ENCODE peak calls at places on chromosomes 7 and 10, in four cellular contexts. One of them, this sample, is unnamed.

GRCh38 chr10:103593022-103593570 is 99.6 kb downstream of the NEURL1 start:
- DNase-seq in uterus: peak
- DNase-seq in A549: no peak
- DNase-seq in gastrocnemius medialis: no peak
- DNase-seq in this sample: no peak

GRCh38 chr10:111976557-111976956 is 207.0 kb downstream of the GPAM start:
- DNase-seq in uterus: no peak
- DNase-seq in A549: no peak
- DNase-seq in gastrocnemius medialis: no peak
- DNase-seq in this sample: no peak

GRCh38 chr7:115136796-115137443 is 215.0 kb downstream of the MDFIC start:
- DNase-seq in uterus: no peak
- DNase-seq in A549: no peak
- DNase-seq in gastrocnemius medialis: no peak
- DNase-seq in this sample: no peak

GRCh38 chr7:131511774-131512535 is 44.5 kb downstream of the PODXL start:
- DNase-seq in uterus: no peak
- DNase-seq in A549: no peak
- DNase-seq in gastrocnemius medialis: no peak
- DNase-seq in this sample: no peak

GRCh38 chr10:11300563-11300962 is 282.9 kb downstream of the CELF2 start:
- DNase-seq in uterus: no peak
- DNase-seq in A549: no peak
- DNase-seq in gastrocnemius medialis: no peak
- DNase-seq in this sample: no peak

GRCh38 chr10:79441433-79441832 is 4.0 kb downstream of the ZCCHC24 start:
- DNase-seq in uterus: no peak
- DNase-seq in A549: no peak
- DNase-seq in gastrocnemius medialis: no peak
- DNase-seq in this sample: no peak

GRCh38 chr7:79953130-79953529 is 181.5 kb upstream of the GNAI1 start:
- DNase-seq in uterus: no peak
- DNase-seq in A549: no peak
- DNase-seq in gastrocnemius medialis: no peak
- DNase-seq in this sample: no peak

GRCh38 chr7:19122018-19122588 is 4.7 kb upstream of the TWIST1 start:
- DNase-seq in uterus: no peak
- DNase-seq in A549: peak
- DNase-seq in gastrocnemius medialis: no peak
- DNase-seq in this sample: no peak

GRCh38 chr7:157739650-157740049 is 402.8 kb downstream of the DNAJB6 start:
- DNase-seq in uterus: no peak
- DNase-seq in A549: no peak
- DNase-seq in gastrocnemius medialis: no peak
- DNase-seq in this sample: no peak

GRCh38 chr7:119720541-119720940 is 552.4 kb upstream of the KCND2 start:
- DNase-seq in uterus: no peak
- DNase-seq in A549: peak
- DNase-seq in gastrocnemius medialis: no peak
- DNase-seq in this sample: no peak

GRCh38 chr7:32070406-32071360 is at the start of gene PDE1C:
- DNase-seq in uterus: peak
- DNase-seq in A549: peak
- DNase-seq in gastrocnemius medialis: no peak
- DNase-seq in this sample: no peak

GRCh38 chr10:86256690-86257315 is 109.8 kb downstream of the GRID1 start:
- DNase-seq in uterus: no peak
- DNase-seq in A549: no peak
- DNase-seq in gastrocnemius medialis: no peak
- DNase-seq in this sample: no peak

GRCh38 chr7:76359111-76359986 is 558 bp upstream of the YWHAG start:
- DNase-seq in uterus: peak
- DNase-seq in A549: peak
- DNase-seq in gastrocnemius medialis: peak
- DNase-seq in this sample: peak
- TF ChIP-seq POLR2A in uterus: peak
- TF ChIP-seq POLR2A in A549: peak
- TF ChIP-seq POLR2A in gastrocnemius medialis: no peak
- TF ChIP-seq POLR2A in this sample: no peak

DNA sequence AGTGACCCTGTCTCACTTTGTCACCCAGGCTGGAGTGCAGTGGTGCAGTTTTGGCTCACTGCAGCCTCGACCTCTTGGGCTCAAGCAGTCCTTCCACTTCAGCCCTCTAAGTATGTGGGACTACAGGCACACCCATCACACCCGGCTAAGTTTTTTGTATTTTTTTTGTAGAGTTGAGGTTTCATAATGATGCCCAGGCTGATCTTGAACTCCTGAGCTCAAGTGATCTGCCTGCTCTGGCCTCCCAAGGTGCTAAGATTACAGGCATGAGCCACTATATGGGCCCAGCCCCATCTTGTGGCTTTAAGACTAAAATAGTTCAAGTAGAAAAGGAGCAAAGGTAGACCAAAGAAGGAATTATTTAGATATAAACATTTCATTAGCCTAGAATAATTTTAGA is 65.5 kb downstream of the MLLT10 start:
- DNase-seq in uterus: no peak
- DNase-seq in A549: no peak
- DNase-seq in gastrocnemius medialis: no peak
- DNase-seq in this sample: no peak
- TF ChIP-seq CTCF in uterus: no peak
- TF ChIP-seq CTCF in A549: no peak
- TF ChIP-seq CTCF in gastrocnemius medialis: no peak
- TF ChIP-seq CTCF in this sample: no peak

GRCh38 chr7:24366901-24367300 is 82.9 kb downstream of the NPY start:
- DNase-seq in uterus: no peak
- DNase-seq in A549: no peak
- DNase-seq in gastrocnemius medialis: no peak
- DNase-seq in this sample: no peak

GRCh38 chr7:24370541-24370940 is 86.6 kb downstream of the NPY start:
- DNase-seq in uterus: no peak
- DNase-seq in A549: no peak
- DNase-seq in gastrocnemius medialis: no peak
- DNase-seq in this sample: no peak

GRCh38 chr7:24368161-24368560 is 84.2 kb downstream of the NPY start:
- DNase-seq in uterus: no peak
- DNase-seq in A549: no peak
- DNase-seq in gastrocnemius medialis: no peak
- DNase-seq in this sample: no peak

GRCh38 chr7:24361001-24361400 is 77.0 kb downstream of the NPY start:
- DNase-seq in uterus: no peak
- DNase-seq in A549: no peak
- DNase-seq in gastrocnemius medialis: no peak
- DNase-seq in this sample: no peak

DNA sequence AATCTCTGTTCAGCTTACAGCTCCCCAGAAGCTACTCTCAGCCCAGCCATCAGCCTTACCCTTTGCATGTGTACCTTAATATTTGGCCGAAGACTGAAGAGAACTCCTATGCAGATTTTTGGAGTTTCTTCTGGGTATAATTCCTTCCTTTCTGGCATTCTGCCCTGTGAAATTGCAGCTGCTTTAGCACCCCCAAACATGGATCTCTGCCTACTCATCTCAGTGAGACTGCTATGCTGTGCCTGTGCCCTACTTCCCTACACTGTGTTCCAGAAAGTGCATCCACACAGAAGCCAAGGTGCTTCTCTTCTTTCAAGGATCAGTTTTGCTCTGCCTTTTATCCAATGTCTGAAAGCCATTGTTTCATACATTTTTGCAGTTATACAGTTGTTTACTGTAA is 81.6 kb downstream of the NPY start:
- DNase-seq in uterus: no peak
- DNase-seq in A549: no peak
- DNase-seq in gastrocnemius medialis: no peak
- DNase-seq in this sample: no peak
- TF ChIP-seq POLR2A in uterus: no peak
- TF ChIP-seq POLR2A in A549: no peak
- TF ChIP-seq POLR2A in gastrocnemius medialis: no peak
- TF ChIP-seq POLR2A in this sample: no peak

GRCh38 chr7:47089068-47089417 is 492.9 kb downstream of the TNS3 start:
- DNase-seq in uterus: no peak
- DNase-seq in A549: no peak
- DNase-seq in gastrocnemius medialis: no peak
- DNase-seq in this sample: no peak
- TF ChIP-seq CTCF in uterus: no peak
- TF ChIP-seq CTCF in A549: no peak
- TF ChIP-seq CTCF in gastrocnemius medialis: no peak
- TF ChIP-seq CTCF in this sample: no peak

GRCh38 chr10:29858352-29859267 is 200.8 kb downstream of the JCAD start:
- DNase-seq in uterus: peak
- DNase-seq in A549: peak
- DNase-seq in gastrocnemius medialis: peak
- DNase-seq in this sample: no peak
- TF ChIP-seq POLR2A in uterus: no peak
- TF ChIP-seq POLR2A in A549: no peak
- TF ChIP-seq POLR2A in gastrocnemius medialis: peak
- TF ChIP-seq POLR2A in this sample: no peak

GRCh38 chr10:77890097-77890496 is 36.5 kb downstream of the DLG5 start:
- DNase-seq in uterus: no peak
- DNase-seq in A549: peak
- DNase-seq in gastrocnemius medialis: no peak
- DNase-seq in this sample: no peak
- TF ChIP-seq CTCF in uterus: no peak
- TF ChIP-seq CTCF in A549: no peak
- TF ChIP-seq CTCF in gastrocnemius medialis: no peak
- TF ChIP-seq CTCF in this sample: no peak

DNA sequence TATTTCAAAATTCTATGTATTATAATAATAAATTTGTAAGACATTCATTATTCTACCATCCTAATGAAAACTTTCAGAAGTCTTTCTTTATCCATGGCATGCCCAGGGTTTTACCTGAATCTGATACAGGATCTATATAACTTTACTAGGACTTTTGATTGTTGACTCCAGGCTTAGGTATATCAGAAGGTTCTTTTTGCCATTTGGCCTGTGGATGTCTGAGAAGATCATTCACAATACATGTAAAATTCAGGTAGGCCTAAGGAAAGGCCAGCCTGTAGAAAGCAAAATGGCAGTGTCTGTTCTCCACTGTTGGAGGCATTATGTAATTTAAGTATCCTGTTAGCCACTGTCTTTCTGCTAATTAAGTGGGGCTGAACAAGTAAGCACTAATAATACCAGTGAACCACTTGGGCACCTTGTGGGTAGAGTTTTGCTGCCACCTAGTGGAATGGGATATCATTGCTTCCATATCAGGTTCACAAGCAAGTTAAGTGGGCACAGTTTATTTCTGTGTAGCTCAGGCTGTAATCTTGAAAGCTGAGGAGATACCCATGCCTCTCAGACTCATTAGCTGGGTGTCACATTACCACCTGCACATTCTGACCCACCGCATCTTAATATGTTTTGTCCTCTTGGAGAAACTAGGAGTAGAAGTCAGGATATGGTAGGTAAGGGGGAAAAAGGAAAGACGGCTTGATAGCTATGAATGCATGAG is 105.5 kb downstream of the SEPTIN7 start:
- DNase-seq in uterus: peak
- DNase-seq in A549: peak
- DNase-seq in gastrocnemius medialis: peak
- DNase-seq in this sample: no peak
- TF ChIP-seq POLR2A in uterus: no peak
- TF ChIP-seq POLR2A in A549: no peak
- TF ChIP-seq POLR2A in gastrocnemius medialis: no peak
- TF ChIP-seq POLR2A in this sample: no peak

GRCh38 chr7:66261941-66262340 is 56.8 kb downstream of the TPST1 start:
- DNase-seq in uterus: no peak
- DNase-seq in A549: no peak
- DNase-seq in gastrocnemius medialis: no peak
- DNase-seq in this sample: no peak

GRCh38 chr7:66256281-66256680 is 51.1 kb downstream of the TPST1 start:
- DNase-seq in uterus: no peak
- DNase-seq in A549: no peak
- DNase-seq in gastrocnemius medialis: no peak
- DNase-seq in this sample: no peak

GRCh38 chr7:66255533-66256100 is 50.5 kb downstream of the TPST1 start:
- DNase-seq in uterus: no peak
- DNase-seq in A549: no peak
- DNase-seq in gastrocnemius medialis: no peak
- DNase-seq in this sample: no peak

GRCh38 chr7:66257481-66257880 is 52.3 kb downstream of the TPST1 start:
- DNase-seq in uterus: no peak
- DNase-seq in A549: no peak
- DNase-seq in gastrocnemius medialis: no peak
- DNase-seq in this sample: no peak

GRCh38 chr7:66258409-66258808 is 53.3 kb downstream of the TPST1 start:
- DNase-seq in uterus: no peak
- DNase-seq in A549: no peak
- DNase-seq in gastrocnemius medialis: no peak
- DNase-seq in this sample: no peak
- TF ChIP-seq CTCF in uterus: no peak
- TF ChIP-seq CTCF in A549: no peak
- TF ChIP-seq CTCF in gastrocnemius medialis: no peak
- TF ChIP-seq CTCF in this sample: no peak

GRCh38 chr7:52696183-52696582 is 339.2 kb upstream of the POM121L12 start:
- DNase-seq in uterus: no peak
- DNase-seq in A549: no peak
- DNase-seq in gastrocnemius medialis: no peak
- DNase-seq in this sample: no peak
- TF ChIP-seq POLR2A in uterus: no peak
- TF ChIP-seq POLR2A in A549: no peak
- TF ChIP-seq POLR2A in gastrocnemius medialis: no peak
- TF ChIP-seq POLR2A in this sample: no peak